ENCODE peak calls at places on chromosomes 16 and 17, in five cellular contexts. D is CD4-positive, alpha-beta T cell; N is bronchial epithelial cell; S is HFF-Myc; Z is endothelial cell. H is an unnamed sample.

GRCh38 chr16:10776280-10776679 is 32.6 kb downstream of the NUBP1 start:
- DNase-seq in Z (no peak), D (no peak), S (no peak), N (no peak), H (no peak)

GRCh38 chr17:60356947-60357346 is 35.0 kb downstream of the USP32 start:
- DNase-seq in D (no peak), Z (no peak), S (no peak), N (no peak), H (no peak)

GRCh38 chr17:50062323-50063243 is 6.7 kb downstream of the ITGA3 start:
- DNase-seq in Z (no peak), D (no peak), S (no peak), N (peak), H (no peak)

GRCh38 chr17:27473748-27474609 is 17.7 kb downstream of the KSR1 start:
- DNase-seq in N (no peak), D (no peak), S (no peak), Z (no peak), H (peak)

GRCh38 chr16:70476272-70477020 is 22.1 kb downstream of the FCSK start:
- DNase-seq in S (peak), N (peak), Z (no peak), D (no peak), H (peak)

GRCh38 chr16:84194470-84195200 is 3.7 kb downstream of the ADAD2 start:
- DNase-seq in Z (no peak), S (no peak), D (no peak), N (no peak), H (no peak)

GRCh38 chr17:80114758-80115157 is 13.4 kb downstream of the GAA start:
- DNase-seq in S (no peak), Z (no peak), D (no peak), N (no peak), H (no peak)

GRCh38 chr16:21088646-21089538 is 61.8 kb downstream of the DNAH3 start:
- DNase-seq in Z (no peak), S (no peak), D (no peak), N (peak), H (no peak)

GRCh38 chr16:87303431-87303930 is 13.7 kb downstream of the C16orf95 start:
- DNase-seq in D (no peak), Z (no peak), N (peak), S (no peak), H (no peak)

GRCh38 chr17:7586673-7587419 is 3.0 kb downstream of the SOX15 start:
- DNase-seq in S (no peak), N (peak), Z (no peak), D (no peak), H (peak)

GRCh38 chr17:61429274-61429673 is 22.9 kb upstream of the TBX4 start:
- DNase-seq in N (no peak), S (no peak), Z (no peak), D (no peak), H (no peak)

GRCh38 chr17:61427567-61427966 is 24.7 kb upstream of the TBX4 start:
- DNase-seq in Z (no peak), N (no peak), S (no peak), D (no peak), H (no peak)

GRCh38 chr17:61423967-61424649 is 24.5 kb downstream of the TBX2 start:
- DNase-seq in D (no peak), S (no peak), Z (no peak), N (no peak), H (no peak)

GRCh38 chr17:61425682-61426481 is 26.2 kb downstream of the TBX2 start:
- DNase-seq in S (no peak), Z (no peak), N (no peak), D (no peak), H (peak)

GRCh38 chr17:61426482-61427304 is 25.5 kb upstream of the TBX4 start:
- DNase-seq in S (no peak), N (no peak), Z (no peak), D (no peak), H (no peak)
- TF ChIP-seq CTCF in S (no peak), N (no peak), Z (no peak), D (no peak), H (no peak)

GRCh38 chr16:56825821-56826220 is 39.2 kb upstream of the SLC12A3 start:
- DNase-seq in N (no peak), S (no peak), Z (no peak), D (no peak), H (no peak)

GRCh38 chr16:56822966-56823739 is 41.9 kb upstream of the SLC12A3 start:
- DNase-seq in Z (no peak), D (no peak), N (no peak), S (no peak), H (no peak)

GRCh38 chr16:56828641-56829040 is 36.4 kb upstream of the SLC12A3 start:
- DNase-seq in N (no peak), S (no peak), D (no peak), Z (no peak), H (no peak)

GRCh38 chr16:56824804-56825203 is 40.2 kb upstream of the SLC12A3 start:
- DNase-seq in S (no peak), N (no peak), Z (no peak), D (no peak), H (no peak)

GRCh38 chr16:56824335-56824734 is 40.7 kb upstream of the SLC12A3 start:
- DNase-seq in Z (no peak), D (no peak), N (no peak), S (no peak), H (peak)
- TF ChIP-seq CTCF in Z (no peak), D (no peak), N (no peak), S (peak), H (peak)

DNA sequence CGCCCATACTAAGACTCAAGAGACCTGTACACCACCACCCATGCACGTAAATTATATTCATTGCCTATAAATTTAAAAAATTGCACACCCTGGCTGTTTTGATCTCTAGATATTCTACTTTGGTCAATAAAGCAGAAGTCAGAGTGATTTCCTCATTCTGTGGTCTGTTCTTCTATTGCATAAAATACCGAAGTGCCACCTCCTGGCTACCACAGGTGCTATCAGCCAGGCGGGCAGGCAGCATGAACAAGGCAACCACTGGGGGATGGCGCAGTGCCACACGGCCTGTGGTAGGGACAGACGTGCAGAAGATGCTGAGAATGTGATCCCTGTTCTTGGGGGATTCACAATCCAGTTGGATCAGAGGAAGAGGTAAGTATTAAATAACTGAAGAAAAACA is 122.3 kb downstream of the CDK5R1 start:
- DNase-seq in D (peak), N (peak), S (no peak), Z (no peak), H (peak)
- TF ChIP-seq CTCF in D (peak), N (peak), S (peak), Z (no peak), H (peak)

GRCh38 chr16:1204941-1205340 is 20.1 kb downstream of the TPSG1 start:
- DNase-seq in N (no peak), D (no peak), S (no peak), Z (no peak), H (no peak)
- TF ChIP-seq CTCF in N (no peak), D (no peak), S (no peak), Z (no peak), H (no peak)

GRCh38 chr16:53504161-53504663 is 1.2 kb upstream of the AKTIP start:
- DNase-seq in S (no peak), N (no peak), D (no peak), Z (peak), H (peak)
- TF ChIP-seq CTCF in S (no peak), N (no peak), D (peak), Z (no peak), H (no peak)

GRCh38 chr16:56647641-56648431 is 3.9 kb upstream of the MT1B start:
- DNase-seq in N (no peak), S (no peak), Z (no peak), D (no peak), H (no peak)
- TF ChIP-seq CTCF in N (no peak), S (no peak), Z (no peak), D (no peak), H (no peak)

GRCh38 chr17:16286947-16287562 is 66.2 kb downstream of the CENPV start:
- DNase-seq in N (no peak), Z (no peak), S (no peak), D (no peak), H (no peak)
- TF ChIP-seq CTCF in N (no peak), Z (no peak), S (no peak), D (no peak), H (peak)

H was measured in WERI-Rb-1.